ENCODE peak calls at places on chromosomes 11 and 22, in four cellular contexts. Z is neural progenitor cell, Q is OCI-LY7, D is transverse colon. S is an unnamed sample.

GRCh38 chr11:10116588-10116987 is 177.4 kb downstream of the SBF2 start:
- DNase-seq in Z (no peak), D (no peak), Q (peak), S (no peak)

GRCh38 chr22:45626198-45626651 is 45.4 kb upstream of the ATXN10 start:
- DNase-seq in D (peak), Z (no peak), Q (no peak), S (no peak)

GRCh38 chr11:74141274-74141695 is 29.5 kb downstream of the C2CD3 start:
- DNase-seq in Z (peak), D (peak), Q (no peak), S (peak)

GRCh38 chr11:35148163-35148562 is 9.2 kb downstream of the CD44 start:
- DNase-seq in Q (no peak), D (no peak), Z (no peak), S (no peak)

GRCh38 chr22:17929909-17930308 is 94.5 kb downstream of the MICAL3 start:
- DNase-seq in Z (no peak), D (no peak), Q (no peak), S (no peak)

GRCh38 chr22:46073683-46074504 is 76.4 kb upstream of the PPARA start:
- DNase-seq in Q (no peak), D (peak), Z (no peak), S (no peak)

GRCh38 chr22:44669725-44670027 is 32.3 kb upstream of the PRR5 start:
- DNase-seq in Z (peak), D (no peak), Q (no peak), S (peak)

GRCh38 chr11:127766734-127767133 is 766.2 kb upstream of the KIRREL3 start:
- DNase-seq in D (no peak), Q (no peak), Z (no peak), S (peak)

GRCh38 chr22:49961601-49962011 is 1.0 kb downstream of the PIM3 start:
- DNase-seq in Z (peak), Q (no peak), D (no peak), S (no peak)

GRCh38 chr11:128764617-128765095 is 70.8 kb downstream of the FLI1 start:
- DNase-seq in D (peak), Z (peak), Q (no peak), S (no peak)

GRCh38 chr11:104467414-104467813 is 303.5 kb upstream of the PDGFD start:
- DNase-seq in Z (no peak), D (no peak), Q (no peak), S (no peak)

GRCh38 chr11:44959064-44959463 is 8.4 kb upstream of the TP53I11 start:
- DNase-seq in D (no peak), Z (no peak), Q (no peak), S (no peak)

GRCh38 chr11:62752994-62753735 is 795 bp downstream of the ZBTB3 start:
- DNase-seq in Q (no peak), Z (no peak), D (no peak), S (no peak)

GRCh38 chr11:76263166-76263565 is 56.9 kb upstream of the WNT11 start:
- DNase-seq in Z (no peak), D (no peak), Q (no peak), S (no peak)

GRCh38 chr11:130042093-130042591 is 27.6 kb upstream of the APLP2 start:
- DNase-seq in Q (peak), Z (no peak), D (no peak), S (no peak)

GRCh38 chr11:7467652-7468051 is 17.7 kb upstream of the OLFML1 start:
- DNase-seq in Q (no peak), D (no peak), Z (no peak), S (no peak)

GRCh38 chr11:122809861-122810260 is 28.4 kb upstream of the CRTAM start:
- DNase-seq in Z (no peak), D (no peak), Q (no peak), S (no peak)

GRCh38 chr11:45079943-45080719 is 66.3 kb upstream of the PRDM11 start:
- DNase-seq in D (peak), Z (no peak), Q (peak), S (no peak)

GRCh38 chr22:19169002-19169946 is 9.3 kb downstream of the SLC25A1 start:
- DNase-seq in Z (peak), D (no peak), Q (no peak), S (peak)

GRCh38 chr11:119306373-119306890 is 10.5 kb downstream of the MCAM start:
- DNase-seq in Z (no peak), Q (no peak), D (no peak), S (no peak)

GRCh38 chr11:47003180-47003877 is 66.8 kb downstream of the CSTPP1 start:
- DNase-seq in D (no peak), Z (no peak), Q (peak), S (no peak)

GRCh38 chr11:125056931-125057330 is 6.2 kb upstream of the SLC37A2 start:
- DNase-seq in D (no peak), Z (no peak), Q (no peak), S (no peak)

GRCh38 chr11:1207451-1208360 is 15.2 kb upstream of the MUC5B start:
- DNase-seq in D (no peak), Z (no peak), Q (no peak), S (no peak)

GRCh38 chr11:106950067-106950491 is 68.2 kb downstream of the GUCY1A2 start:
- DNase-seq in Q (no peak), Z (peak), D (no peak), S (peak)

GRCh38 chr22:19733755-19734154 is 10.4 kb downstream of the GP1BB start:
- DNase-seq in D (no peak), Z (no peak), Q (no peak), S (no peak)

GRCh38 chr22:38239101-38239761 is 33.6 kb downstream of the TMEM184B start:
- DNase-seq in Q (no peak), Z (no peak), D (no peak), S (no peak)

GRCh38 chr22:50139843-50140415 is 30.6 kb upstream of the PANX2 start:
- DNase-seq in Z (no peak), Q (peak), D (no peak), S (no peak)

GRCh38 chr22:36212896-36213295 is 11.3 kb upstream of the APOL4 start:
- DNase-seq in Z (no peak), D (no peak), Q (no peak), S (peak)

GRCh38 chr11:74538680-74539079 is 45.2 kb upstream of the LIPT2 start:
- DNase-seq in Z (peak), D (no peak), Q (no peak), S (no peak)

GRCh38 chr22:45212992-45213751 is 27.5 kb downstream of the KIAA0930 start:
- DNase-seq in Z (no peak), Q (no peak), D (peak), S (no peak)

GRCh38 chr11:66472054-66472453 is 5.3 kb downstream of the PELI3 start:
- DNase-seq in D (no peak), Z (no peak), Q (no peak), S (no peak)

GRCh38 chr22:37138879-37139561 is 10.7 kb downstream of the IL2RB start:
- DNase-seq in Q (no peak), Z (no peak), D (no peak), S (no peak)

GRCh38 chr22:48320671-48321515 is 1506.8 kb downstream of the BRD1 start:
- DNase-seq in D (no peak), Q (no peak), Z (peak), S (no peak)

GRCh38 chr11:85863855-85864254 is 8.7 kb downstream of the CCDC83 start:
- DNase-seq in D (no peak), Q (no peak), Z (no peak), S (no peak)

GRCh38 chr11:21604564-21604963 is 588.3 kb upstream of the ANO5 start:
- DNase-seq in Q (no peak), Z (no peak), D (no peak), S (no peak)

GRCh38 chr11:117701781-117702180 is 95.2 kb downstream of the DSCAML1 start:
- DNase-seq in D (no peak), Q (no peak), Z (no peak), S (peak)

GRCh38 chr11:117703209-117703608 is 93.8 kb downstream of the DSCAML1 start:
- DNase-seq in Q (no peak), Z (peak), D (no peak), S (peak)

GRCh38 chr11:117697319-117697718 is 99.7 kb downstream of the DSCAML1 start:
- DNase-seq in Z (no peak), Q (no peak), D (no peak), S (no peak)

GRCh38 chr11:117704416-117705150 is 92.4 kb downstream of the DSCAML1 start:
- DNase-seq in Q (no peak), Z (no peak), D (no peak), S (peak)

DNA sequence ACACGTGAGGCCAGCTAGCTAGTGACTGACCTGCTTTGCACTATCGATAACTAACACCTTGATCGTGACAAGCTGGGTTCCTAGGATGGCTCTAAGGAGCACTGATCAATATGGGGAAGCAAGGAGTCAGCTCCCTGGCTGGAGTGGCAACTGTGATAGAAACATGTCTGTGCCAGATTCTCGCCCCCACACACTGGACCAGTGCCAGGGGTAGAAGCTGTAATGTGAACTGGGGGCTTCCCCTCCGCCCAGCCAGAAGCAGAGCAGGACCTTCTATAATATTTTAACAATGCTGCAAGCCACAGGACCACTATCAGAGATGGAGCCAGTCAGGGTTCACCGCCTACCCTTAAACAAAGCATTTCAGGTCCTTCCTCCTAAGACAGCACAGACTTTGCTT is 96.5 kb downstream of the DSCAML1 start:
- DNase-seq in Q (no peak), D (no peak), Z (no peak), S (no peak)
- H3K27ac ChIP-seq in Q (no peak), D (no peak), Z (no peak), S (no peak)

GRCh38 chr11:117199916-117200812 is 994 bp downstream of the TAGLN start:
- DNase-seq in Z (no peak), D (no peak), Q (no peak), S (peak)
- H3K27ac ChIP-seq in Z (no peak), D (peak), Q (no peak), S (no peak)

GRCh38 chr11:93540337-93540736 is 2.9 kb downstream of the SMCO4 start:
- DNase-seq in Z (no peak), Q (no peak), D (no peak), S (no peak)
- H3K27ac ChIP-seq in Z (no peak), Q (no peak), D (no peak), S (no peak)

GRCh38 chr11:96050435-96051182 is 126.7 kb upstream of the MTMR2 start:
- DNase-seq in D (no peak), Q (no peak), Z (no peak), S (no peak)

GRCh38 chr11:96054870-96055705 is 131.2 kb upstream of the MTMR2 start:
- DNase-seq in Q (peak), Z (peak), D (no peak), S (no peak)

GRCh38 chr11:96055706-96056387 is 131.9 kb upstream of the MTMR2 start:
- DNase-seq in Z (peak), Q (no peak), D (no peak), S (peak)

GRCh38 chr11:96051820-96052219 is 127.9 kb upstream of the MTMR2 start:
- DNase-seq in Z (no peak), D (no peak), Q (no peak), S (no peak)

GRCh38 chr11:96052921-96053631 is 129.2 kb upstream of the MTMR2 start:
- DNase-seq in D (no peak), Q (no peak), Z (no peak), S (no peak)
- H3K27ac ChIP-seq in D (no peak), Q (no peak), Z (no peak), S (no peak)

DNA sequence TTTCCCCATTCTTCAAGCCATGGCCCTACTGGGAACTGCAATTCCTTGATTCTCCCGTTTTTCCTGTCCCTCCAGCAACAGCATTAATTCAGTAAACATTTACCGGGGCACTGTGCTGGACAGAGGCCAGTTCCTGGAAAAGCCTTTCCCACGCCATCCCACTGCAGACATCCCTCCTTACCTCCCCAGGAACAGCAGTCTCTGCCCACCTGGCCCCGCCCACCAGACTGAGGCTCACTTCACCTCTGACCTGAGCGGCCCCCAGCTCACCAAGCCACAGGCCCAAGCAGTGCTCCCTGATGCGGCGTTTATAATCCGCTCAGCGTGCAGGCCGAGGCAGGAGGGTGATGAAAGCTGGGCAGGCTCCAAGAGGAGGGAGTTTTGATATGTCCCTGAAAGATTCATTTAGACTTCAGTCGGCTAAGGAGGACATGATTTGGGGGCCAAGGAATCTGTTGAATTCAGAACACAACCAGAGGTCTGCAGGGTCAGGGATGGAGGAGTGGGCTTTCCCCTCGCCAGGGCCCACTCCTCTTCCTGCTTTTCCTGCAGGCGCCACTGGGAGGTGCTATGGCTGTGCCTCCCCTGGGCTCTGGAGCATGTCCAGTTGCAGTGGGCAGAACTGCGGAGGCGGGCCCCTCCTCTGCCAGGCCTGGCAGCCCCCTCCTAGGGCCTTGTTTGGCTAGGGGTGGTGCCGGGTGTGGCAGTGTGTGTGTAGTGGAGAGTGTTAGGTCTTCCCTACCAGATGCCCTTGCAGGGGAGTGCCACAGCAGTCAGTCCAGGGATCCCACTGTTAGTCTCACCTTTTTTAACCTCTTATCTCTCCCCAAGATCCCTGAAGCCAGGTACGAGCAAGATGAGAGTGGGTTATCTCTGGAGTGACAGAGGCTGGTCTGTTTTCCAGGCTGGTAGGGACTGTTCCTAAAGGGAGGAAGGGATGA is 1.4 kb upstream of the TAGLN start:
- DNase-seq in Q (no peak), Z (peak), D (peak), S (peak)
- H3K27ac ChIP-seq in Q (no peak), Z (no peak), D (peak), S (no peak)

DNA sequence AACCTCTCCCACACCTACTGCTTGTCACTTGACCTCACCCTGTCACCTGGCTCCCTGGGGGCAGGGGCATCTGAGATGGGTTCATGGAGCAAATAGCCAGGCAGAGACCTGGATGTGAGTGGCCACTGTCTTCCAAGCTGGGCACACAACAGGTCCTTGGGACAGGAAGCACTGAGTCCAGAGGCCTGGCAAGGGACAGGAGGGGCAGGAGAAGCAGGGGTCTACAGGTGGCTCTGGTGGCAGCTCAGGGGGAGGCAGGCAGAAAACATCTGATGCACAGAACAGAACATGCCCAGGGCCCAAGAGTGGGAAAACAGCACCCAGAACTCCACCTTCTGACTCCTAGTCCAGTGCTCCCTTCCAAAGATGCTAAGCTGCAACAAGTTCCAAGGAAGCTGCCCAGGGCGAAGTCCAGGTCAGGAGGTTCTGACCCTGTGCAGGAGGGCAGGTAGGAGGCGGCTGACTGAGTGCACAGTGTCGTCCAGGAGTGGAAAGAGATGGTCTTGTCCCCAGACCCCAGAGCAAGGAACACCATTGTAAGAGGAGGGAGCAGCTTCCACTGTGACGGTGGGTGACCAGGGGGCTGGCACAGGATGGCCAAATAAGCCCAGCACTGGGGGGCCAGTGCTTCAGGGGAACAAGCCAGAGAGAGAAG is 3.5 kb downstream of the TNFRSF13C start:
- DNase-seq in Z (no peak), Q (no peak), D (no peak), S (no peak)
- H3K27ac ChIP-seq in Z (no peak), Q (peak), D (no peak), S (no peak)

S was measured in endodermal cell.